ENCODE peak calls at places on chromosome 1, in five cellular contexts. H is NCI-H1417; X is astrocyte of the spinal cord; S is stimulated activated CD4-positive, alpha-beta T cell treated with anti-CD3 and anti-CD28 coated beads, TNF-alpha, amount 100 ng/mL, for 1 hour; J is MV-4-11. W is an unnamed sample.

GRCh38 chr1:50976890-50977574 is 7.0 kb downstream of the CDKN2C start:
- DNase-seq in X (peak), S (no peak), J (no peak), H (peak), W (peak)

GRCh38 chr1:243991650-243992049 is 59.4 kb upstream of the ZBTB18 start:
- DNase-seq in J (no peak), X (no peak), H (no peak), S (no peak), W (no peak)

GRCh38 chr1:27663735-27664119 is 8.3 kb downstream of the IFI6 start:
- DNase-seq in S (no peak), H (no peak), X (no peak), J (peak), W (peak)

GRCh38 chr1:205129447-205130029 is 7.8 kb upstream of the RBBP5 start:
- DNase-seq in X (no peak), J (no peak), S (no peak), H (no peak), W (no peak)

GRCh38 chr1:92859400-92860039 is 27.7 kb downstream of the RPL5 start:
- DNase-seq in S (no peak), J (no peak), X (no peak), H (no peak), W (no peak)

GRCh38 chr1:185681034-185681633 is 53.1 kb upstream of the HMCN1 start:
- DNase-seq in S (no peak), X (peak), J (peak), H (peak), W (peak)

GRCh38 chr1:176536588-176536987 is 73.6 kb downstream of the PAPPA2 start:
- DNase-seq in J (no peak), H (no peak), S (no peak), X (no peak), W (no peak)

GRCh38 chr1:93815738-93816110 is 63.3 kb downstream of the DNTTIP2 start:
- DNase-seq in S (no peak), J (no peak), X (no peak), H (no peak), W (no peak)

GRCh38 chr1:14599787-14600186 is 1.3 kb downstream of the KAZN start:
- DNase-seq in H (no peak), J (peak), X (no peak), S (no peak), W (no peak)

GRCh38 chr1:36384542-36385409 is 948 bp downstream of the STK40 start:
- DNase-seq in X (peak), J (peak), H (peak), S (no peak), W (peak)

GRCh38 chr1:241323510-241323909 is 33.5 kb downstream of the RGS7 start:
- DNase-seq in J (peak), X (peak), S (no peak), H (no peak), W (peak)